ENCODE peak calls at places on chromosomes 5 and 9, in eight cellular contexts. J, O, C, L, X, M, N and G are unnamed samples.

GRCh38 chr5:61640631-61641030 is 308.6 kb downstream of the ZSWIM6 start:
- DNase-seq in J (no peak), O (no peak), C (no peak), L (no peak), X (no peak), M (no peak), N (no peak), G (no peak)

GRCh38 chr9:36163049-36163839 is 5.9 kb upstream of the CCIN start:
- DNase-seq in J (no peak), O (no peak), C (peak; percentile 84), L (no peak), X (peak; percentile 93), M (no peak), N (no peak), G (no peak)

GRCh38 chr5:102539598-102539997 is 40.8 kb upstream of the SLCO6A1 start:
- DNase-seq in J (no peak), O (no peak), C (no peak), L (no peak), X (no peak), M (no peak), N (no peak), G (no peak)

GRCh38 chr9:124008855-124009834 is 2.4 kb upstream of the LHX2 start:
- DNase-seq in J (no peak), O (no peak), C (no peak), L (no peak), X (no peak), M (no peak), N (no peak), G (no peak)

GRCh38 chr9:96663506-96664120 is 8.5 kb upstream of the PRXL2C start:
- DNase-seq in J (no peak), O (no peak), C (no peak), L (no peak), X (no peak), M (no peak), N (no peak), G (no peak)

GRCh38 chr5:149863830-149864229 is 80.8 kb downstream of the PDE6A start:
- DNase-seq in J (no peak), O (no peak), C (no peak), L (no peak), X (no peak), M (no peak), N (no peak), G (no peak)

GRCh38 chr9:134328841-134329575 is 2.8 kb downstream of the RXRA start:
- DNase-seq in J (no peak), O (no peak), C (no peak), L (no peak), X (peak; percentile 46), M (no peak), N (no peak), G (peak; percentile 55)

GRCh38 chr9:129140397-129141065 is 29.3 kb downstream of the PTPA start:
- DNase-seq in J (no peak), O (no peak), C (peak; percentile 56), L (no peak), X (peak; percentile 69), M (no peak), N (no peak), G (peak; percentile 53)

GRCh38 chr5:94276751-94277150 is 341.7 kb downstream of the KIAA0825 start:
- DNase-seq in J (no peak), O (no peak), C (no peak), L (no peak), X (peak; percentile 28), M (no peak), N (no peak), G (no peak)

GRCh38 chr5:59342181-59342580 is 551.3 kb downstream of the PDE4D start:
- DNase-seq in J (no peak), O (no peak), C (no peak), L (no peak), X (no peak), M (no peak), N (no peak), G (no peak)

GRCh38 chr9:34385561-34386230 is 9.0 kb upstream of the MYORG start:
- DNase-seq in J (no peak), O (no peak), C (peak; percentile 26), L (no peak), X (no peak), M (no peak), N (no peak), G (no peak)

GRCh38 chr9:129866373-129867137 is 31.3 kb downstream of the USP20 start:
- DNase-seq in J (no peak), O (peak; percentile 73), C (no peak), L (peak; percentile 62), X (no peak), M (peak; percentile 52), N (no peak), G (no peak)

GRCh38 chr5:100273846-100274580 is 261.2 kb upstream of the FAM174A start:
- DNase-seq in J (no peak), O (no peak), C (no peak), L (no peak), X (no peak), M (no peak), N (no peak), G (no peak)

GRCh38 chr5:53006920-53007890 is 18.1 kb downstream of the ITGA2 start:
- DNase-seq in J (no peak), O (no peak), C (no peak), L (no peak), X (no peak), M (no peak), N (no peak), G (no peak)

GRCh38 chr5:64566531-64566930 is 60.7 kb downstream of the RGS7BP start:
- DNase-seq in J (no peak), O (no peak), C (no peak), L (no peak), X (no peak), M (no peak), N (no peak), G (no peak)

GRCh38 chr9:14827805-14828204 is 82.4 kb downstream of the FREM1 start:
- DNase-seq in J (no peak), O (no peak), C (no peak), L (no peak), X (no peak), M (no peak), N (no peak), G (no peak)

GRCh38 chr5:98927242-98927987 is 1.4 kb downstream of the CHD1 start:
- DNase-seq in J (peak; percentile 62), O (peak; percentile 64), C (no peak), L (peak; percentile 60), X (peak; percentile 64), M (peak; percentile 61), N (peak; percentile 19), G (peak; percentile 78)

GRCh38 chr5:124790261-124790894 is 43.9 kb upstream of the ZNF608 start:
- DNase-seq in J (no peak), O (no peak), C (no peak), L (no peak), X (peak; percentile 35), M (no peak), N (no peak), G (no peak)

GRCh38 chr5:103347729-103348128 is 89.2 kb downstream of the MACIR start:
- DNase-seq in J (no peak), O (no peak), C (no peak), L (no peak), X (no peak), M (no peak), N (no peak), G (no peak)

GRCh38 chr9:4680750-4681149 is 1.4 kb downstream of the CDC37L1 start:
- DNase-seq in J (no peak), O (no peak), C (no peak), L (no peak), X (peak; percentile 35), M (no peak), N (no peak), G (no peak)

GRCh38 chr5:135508496-135509005 is 27.2 kb downstream of the NEUROG1 start:
- DNase-seq in J (no peak), O (no peak), C (no peak), L (no peak), X (no peak), M (no peak), N (no peak), G (peak; percentile 31)

GRCh38 chr9:126695186-126696090 is 81.7 kb downstream of the LMX1B start:
- DNase-seq in J (no peak), O (no peak), C (no peak), L (no peak), X (no peak), M (no peak), N (no peak), G (no peak)

GRCh38 chr5:87300176-87300575 is 32.5 kb downstream of the RASA1 start:
- DNase-seq in J (no peak), O (no peak), C (no peak), L (no peak), X (no peak), M (no peak), N (no peak), G (no peak)

GRCh38 chr5:88937406-88937805 is 54.4 kb upstream of the MEF2C start:
- DNase-seq in J (no peak), O (no peak), C (no peak), L (no peak), X (no peak), M (no peak), N (no peak), G (no peak)

GRCh38 chr9:129962889-129963703 is 79.9 kb downstream of the FNBP1 start:
- DNase-seq in J (peak; percentile 49), O (peak; percentile 86), C (no peak), L (peak; percentile 69), X (peak; percentile 65), M (peak; percentile 68), N (no peak), G (peak; percentile 65)

GRCh38 chr9:114316605-114317230 is 6.2 kb upstream of the ORM1 start:
- DNase-seq in J (no peak), O (no peak), C (peak; percentile 20), L (no peak), X (no peak), M (no peak), N (no peak), G (no peak)

GRCh38 chr5:99911971-99912370 is 623.2 kb upstream of the FAM174A start:
- DNase-seq in J (no peak), O (no peak), C (no peak), L (no peak), X (no peak), M (no peak), N (no peak), G (no peak)

GRCh38 chr5:172830876-172831662 is 3.0 kb upstream of the ERGIC1 start:
- DNase-seq in J (no peak), O (no peak), C (no peak), L (no peak), X (peak; percentile 89), M (no peak), N (peak; percentile 52), G (no peak)

GRCh38 chr9:26159575-26160392 is 481.5 kb upstream of the TUSC1 start:
- DNase-seq in J (no peak), O (no peak), C (no peak), L (no peak), X (no peak), M (no peak), N (peak; percentile 15), G (no peak)

GRCh38 chr5:129945031-129945430 is 40.8 kb downstream of the CHSY3 start:
- DNase-seq in J (no peak), O (no peak), C (no peak), L (no peak), X (peak; percentile 49), M (no peak), N (peak; percentile 56), G (no peak)